ENCODE peak calls at places on chromosome 21, in ten cellular contexts. N is NCI-H1417 treated with DMSO at 0.1 percent for 48 hours; W is GM04504; Z is cardiac muscle cell; O is activated CD4-positive, alpha-beta T cell treated with anti-CD3 and anti-CD28 coated beads, Interleukin-2, amount 50 U/mL, for 48 hours; S is neural crest cell; B is HS-5; V is stimulated activated CD8-positive, alpha-beta memory T cell treated with anti-CD3 and anti-CD28 coated beads, Interleukin-15, amount 100 ng/mL, for 24 hours; F is RWPE1; Q is GM20000. M is an unnamed sample.

GRCh38 chr21:41832230-41833137 is 46.7 kb downstream of the PRDM15 start:
- DNase-seq in F (no peak), N (no peak), S (no peak), W (no peak), B (no peak), Q (no peak), Z (no peak), V (no peak), O (no peak), M (no peak)

GRCh38 chr21:44617071-44617501 is 5.2 kb downstream of the KRTAP10-8 start:
- DNase-seq in F (no peak), O (no peak), Z (no peak), Q (no peak), S (no peak), B (no peak), V (no peak), W (no peak), N (no peak), M (no peak)

GRCh38 chr21:28974531-28975227 is 18.0 kb downstream of the LTN1 start:
- DNase-seq in F (no peak), Q (no peak), W (no peak), S (no peak), V (no peak), B (no peak), O (no peak), N (no peak), Z (no peak), M (no peak)

GRCh38 chr21:31184462-31184861 is 146.2 kb upstream of the KRTAP19-8 start:
- DNase-seq in W (no peak), V (no peak), B (no peak), O (peak), Z (no peak), S (no peak), N (no peak), Q (peak), F (no peak), M (no peak)

GRCh38 chr21:17406202-17406601 is 106.6 kb upstream of the CXADR start:
- DNase-seq in F (no peak), Z (no peak), V (no peak), W (no peak), N (no peak), Q (no peak), O (no peak), B (no peak), S (no peak), M (no peak)

GRCh38 chr21:14773777-14774345 is 227.7 kb upstream of the SAMSN1 start:
- DNase-seq in N (no peak), O (peak), V (peak), W (no peak), B (no peak), Q (peak), Z (peak), S (peak), F (peak), M (peak)

GRCh38 chr21:45222001-45222400 is 65.7 kb downstream of the POFUT2 start:
- DNase-seq in V (no peak), F (no peak), B (no peak), N (no peak), W (no peak), O (no peak), Z (no peak), S (no peak), Q (no peak), M (no peak)

GRCh38 chr21:28294046-28294445 is 698.6 kb downstream of the LTN1 start:
- DNase-seq in W (peak), Q (no peak), O (no peak), Z (no peak), F (peak), S (no peak), V (no peak), B (peak), N (no peak), M (peak)

GRCh38 chr21:37580690-37581089 is 214.1 kb downstream of the DYRK1A start:
- DNase-seq in F (no peak), B (no peak), Z (no peak), N (no peak), S (no peak), Q (no peak), W (no peak), V (no peak), O (no peak), M (no peak)

GRCh38 chr21:28142692-28143091 is 850.0 kb downstream of the LTN1 start:
- DNase-seq in Q (no peak), W (peak), Z (no peak), B (peak), V (no peak), S (no peak), N (no peak), O (no peak), F (no peak), M (peak)

M was measured in NCI-H226.